ENCODE peak calls at places on chromosomes 5 and 9, in four cellular contexts. X, P, W and Q are unnamed samples.
A peak's percentile ranks its signal among the peaks of the same experiment; 100 is the strongest.

GRCh38 chr5:171850354-171850947 is 64.8 kb downstream of the SMIM23 start:
- DNase-seq in X (peak; percentile 13), W (no peak), P (peak; percentile 38), Q (peak; percentile 53)

GRCh38 chr9:83231039-83231438 is 168.1 kb upstream of the RASEF start:
- DNase-seq in X (peak; percentile 53), P (no peak), W (no peak), Q (no peak)

GRCh38 chr9:114396558-114397218 is 8.9 kb upstream of the AKNA start:
- DNase-seq in W (no peak), X (peak; percentile 38), P (peak; percentile 24), Q (no peak)

GRCh38 chr5:59146729-59147128 is 563.9 kb downstream of the RAB3C start:
- DNase-seq in P (no peak), X (no peak), W (no peak), Q (no peak)

GRCh38 chr9:72579880-72580570 is 58.6 kb downstream of the TMC1 start:
- DNase-seq in P (peak; percentile 63), W (no peak), X (no peak), Q (no peak)

GRCh38 chr9:32942755-32943460 is 58.5 kb downstream of the APTX start:
- DNase-seq in P (peak; percentile 75), W (no peak), X (no peak), Q (no peak)

GRCh38 chr5:126875303-126875785 is 98.4 kb downstream of the LMNB1 start:
- DNase-seq in P (no peak), X (no peak), W (no peak), Q (no peak)

GRCh38 chr9:72271617-72272478 is 93.2 kb downstream of the ZFAND5 start:
- DNase-seq in X (peak; percentile 46), P (peak; percentile 58), W (no peak), Q (peak; percentile 50)

GRCh38 chr9:106432631-106433030 is 430.3 kb upstream of the ZNF462 start:
- DNase-seq in W (no peak), P (no peak), X (no peak), Q (no peak)

GRCh38 chr9:20315672-20316071 is 306.6 kb downstream of the MLLT3 start:
- DNase-seq in P (no peak), X (no peak), W (no peak), Q (no peak)

GRCh38 chr5:34005211-34005610 is 2.6 kb downstream of the AMACR start:
- DNase-seq in X (no peak), P (no peak), W (no peak), Q (no peak)

GRCh38 chr5:73488806-73489205 is 9.4 kb upstream of the BTF3 start:
- DNase-seq in X (no peak), P (peak; percentile 73), W (no peak), Q (no peak)

DNA sequence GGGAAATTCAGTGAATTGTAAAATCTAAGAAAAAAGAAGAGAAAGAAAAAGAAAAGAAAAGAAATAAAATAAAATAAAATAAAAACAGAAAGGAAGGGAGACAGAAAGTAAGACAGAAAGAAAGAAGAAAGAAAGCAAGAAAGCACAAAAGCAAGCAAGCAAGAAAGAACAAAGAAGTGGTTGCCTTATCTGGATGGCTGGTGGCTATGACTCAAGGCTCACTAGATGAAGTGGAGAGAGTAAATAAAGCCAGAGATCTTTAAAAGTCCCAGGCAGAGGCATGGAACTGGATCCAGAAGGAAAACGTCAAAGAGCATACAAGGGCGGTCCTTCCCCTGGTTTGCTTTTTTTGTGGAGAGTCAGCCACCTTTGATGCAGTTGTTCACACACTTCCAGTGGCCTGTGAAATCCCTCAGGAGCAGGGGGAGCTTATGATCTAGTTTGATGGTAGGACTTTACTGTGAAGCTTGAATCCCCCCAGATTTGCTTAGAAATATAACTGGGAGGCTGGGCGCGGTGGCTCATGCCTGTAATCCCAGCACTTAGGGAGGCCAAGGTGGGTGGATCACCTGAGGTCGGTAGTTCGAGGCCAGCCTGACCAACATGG is 176.7 kb upstream of the HMHB1 start:
- DNase-seq in X (peak; percentile 75), P (no peak), W (no peak), Q (no peak)
- TF ChIP-seq RAD21 in X (no peak), P (no peak), W (no peak), Q (no peak)

GRCh38 chr5:74641014-74641777 is 668 bp upstream of the ENC1 start:
- DNase-seq in X (peak; percentile 84), P (peak; percentile 28), W (no peak), Q (peak; percentile 79)
- TF ChIP-seq FOXM1 in X (peak; percentile 97), P (no peak), W (peak; percentile 50), Q (peak; percentile 98)

GRCh38 chr9:97315550-97315949 is 8.1 kb downstream of the CCDC180 start:
- DNase-seq in X (no peak), P (no peak), W (no peak), Q (no peak)
- TF ChIP-seq RAD21 in X (no peak), P (no peak), W (no peak), Q (no peak)

DNA sequence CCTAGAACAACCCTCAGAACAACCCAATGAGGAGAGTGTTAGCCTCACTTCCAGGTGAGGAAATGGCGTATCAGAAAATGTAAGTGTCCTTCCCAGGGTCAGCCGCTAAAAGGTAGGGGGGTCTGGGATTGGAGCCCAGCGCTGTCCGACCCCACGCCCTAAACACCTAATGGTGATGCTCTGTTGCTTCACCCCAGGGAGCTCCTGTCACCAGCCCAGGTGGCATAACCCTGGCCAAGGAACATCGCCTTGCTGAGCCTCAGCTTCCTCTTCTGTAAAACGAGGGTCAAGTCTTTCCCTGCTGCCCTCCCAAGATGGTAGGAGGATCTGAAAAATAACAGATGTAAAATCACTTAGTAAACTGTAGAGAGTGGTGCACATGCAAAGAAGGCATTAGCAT is 132.5 kb downstream of the PAX5 start:
- DNase-seq in P (no peak), W (no peak), X (no peak), Q (no peak)
- TF ChIP-seq FOXM1 in P (no peak), W (no peak), X (no peak), Q (no peak)

GRCh38 chr9:75962186-75963036 is 71.9 kb downstream of the PCSK5 start:
- DNase-seq in P (no peak), X (no peak), W (no peak), Q (no peak)
- TF ChIP-seq RAD21 in P (no peak), X (no peak), W (no peak), Q (no peak)

GRCh38 chr9:93084471-93084881 is 11.5 kb upstream of the CARD19 start:
- DNase-seq in W (no peak), P (no peak), X (no peak), Q (peak; percentile 3)

GRCh38 chr9:93081931-93082330 is 14.1 kb upstream of the CARD19 start:
- DNase-seq in W (no peak), X (no peak), P (no peak), Q (no peak)

GRCh38 chr9:93083592-93084470 is 12.2 kb upstream of the CARD19 start:
- DNase-seq in W (no peak), P (no peak), X (no peak), Q (peak; percentile 3)

GRCh38 chr9:93081081-93081529 is 14.9 kb upstream of the CARD19 start:
- DNase-seq in X (no peak), P (no peak), W (no peak), Q (peak; percentile 17)

DNA sequence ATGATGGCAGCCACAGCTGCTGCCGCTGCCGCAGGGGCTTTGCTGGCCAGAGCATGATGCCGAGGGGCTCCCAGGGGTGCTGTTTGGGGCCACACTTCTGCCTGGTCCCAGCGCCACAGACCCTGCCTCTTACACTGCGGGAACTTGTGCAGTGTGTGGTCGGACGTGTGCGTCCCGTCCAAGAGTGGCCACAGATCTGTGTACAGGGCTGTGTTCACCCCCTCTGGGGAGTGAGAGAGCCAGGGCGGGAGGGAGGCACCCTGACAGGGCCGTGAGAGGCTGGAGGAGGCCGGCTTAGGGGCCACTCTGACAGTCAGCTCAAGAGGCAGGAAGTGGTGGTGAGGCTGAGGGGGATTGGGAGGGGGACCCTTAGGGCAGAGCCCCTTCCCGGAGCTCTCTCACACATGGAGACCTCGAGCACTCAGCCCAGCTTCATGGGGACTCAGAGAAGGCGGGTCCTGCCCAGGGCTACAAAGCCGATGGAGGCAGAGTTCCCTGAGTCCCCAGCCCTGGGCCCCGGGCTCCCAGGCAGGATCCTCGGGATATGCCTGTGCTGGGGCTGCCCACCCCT is 13.1 kb upstream of the CARD19 start:
- DNase-seq in X (no peak), W (no peak), P (no peak), Q (peak; percentile 16)
- TF ChIP-seq FOXM1 in X (no peak), W (no peak), P (no peak), Q (no peak)

DNA sequence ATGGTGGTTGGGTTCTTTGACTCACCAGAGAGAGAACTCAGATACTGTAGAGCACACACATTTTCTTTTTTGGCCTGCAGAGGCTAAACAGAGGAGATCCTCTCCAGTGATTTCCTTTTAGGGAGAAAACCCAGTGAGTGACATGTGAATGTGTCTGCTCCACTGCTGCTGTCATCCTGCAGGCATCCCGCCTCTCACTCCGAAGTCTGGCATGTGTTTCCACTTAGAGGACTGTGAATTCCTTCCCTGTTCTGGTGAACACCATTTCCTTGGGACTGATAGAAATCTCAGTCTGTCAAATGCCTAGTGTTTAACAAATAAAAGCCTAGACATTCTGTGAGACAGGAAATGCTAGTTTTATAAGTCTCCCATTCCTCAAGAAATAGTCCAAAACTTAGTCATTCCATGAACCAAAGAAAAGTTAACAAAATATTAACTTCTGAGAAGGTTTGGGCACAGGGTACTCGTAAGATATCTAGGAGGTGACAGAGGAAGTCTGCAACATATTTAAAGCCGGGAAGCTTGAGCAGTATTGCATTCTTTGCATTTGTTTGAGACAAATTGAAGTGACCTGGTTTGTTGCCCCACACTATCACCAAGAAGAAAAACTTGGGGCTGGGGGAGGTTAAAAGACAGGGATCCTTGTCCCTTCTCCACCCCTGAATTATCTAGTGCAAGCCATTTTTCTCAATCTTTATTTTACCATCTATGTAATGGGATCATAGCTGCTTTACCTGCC is 74.9 kb upstream of the NIPAL4 start:
- DNase-seq in P (no peak), X (no peak), W (no peak), Q (peak; percentile 72)
- TF ChIP-seq RAD21 in P (no peak), X (no peak), W (no peak), Q (no peak)

DNA sequence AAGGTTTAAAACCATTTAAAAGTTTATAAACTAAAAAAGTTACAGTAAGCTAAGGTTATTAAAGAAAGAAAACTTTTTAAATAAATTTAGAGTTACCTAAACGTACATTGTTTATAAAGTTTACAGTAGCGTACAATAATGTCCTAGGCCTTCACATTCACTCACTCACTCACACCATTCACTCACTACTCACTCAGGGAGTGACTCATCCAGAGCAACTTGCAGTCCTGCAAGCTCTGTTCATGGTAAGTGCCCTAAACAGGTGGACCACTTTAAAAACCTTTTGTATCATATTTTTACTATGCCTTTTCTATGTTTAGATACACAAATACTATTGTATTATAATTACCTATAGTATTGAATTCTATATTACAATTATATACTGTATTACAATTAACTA is 190.8 kb upstream of the RASA1 start:
- DNase-seq in X (no peak), W (no peak), P (no peak), Q (no peak)
- TF ChIP-seq FOXM1 in X (no peak), W (no peak), P (no peak), Q (no peak)